ENCODE peak calls at places on chromosome 4, in four cellular contexts. One of them, this sample, is unnamed.

GRCh38 chr4:55183926-55184599 is 58.7 kb upstream of the KDR start:
- DNase-seq in GM12878: no peak
- DNase-seq in IMR-90: peak
- DNase-seq in K562: no peak
- DNase-seq in this sample: no peak

GRCh38 chr4:116361782-116362181 is 723.6 kb downstream of the TRAM1L1 start:
- DNase-seq in GM12878: no peak
- DNase-seq in IMR-90: no peak
- DNase-seq in K562: no peak
- DNase-seq in this sample: no peak

GRCh38 chr4:189502841-189503240 is 437.8 kb upstream of the FRG1 start:
- DNase-seq in GM12878: no peak
- DNase-seq in IMR-90: no peak
- DNase-seq in K562: no peak
- DNase-seq in this sample: no peak

GRCh38 chr4:102546635-102547034 is 45.5 kb downstream of the NFKB1 start:
- DNase-seq in GM12878: peak
- DNase-seq in IMR-90: no peak
- DNase-seq in K562: no peak
- DNase-seq in this sample: no peak

GRCh38 chr4:16858275-16858752 is 40.1 kb downstream of the LDB2 start:
- DNase-seq in GM12878: no peak
- DNase-seq in IMR-90: peak
- DNase-seq in K562: no peak
- DNase-seq in this sample: no peak

GRCh38 chr4:78653655-78654054 is 102.1 kb downstream of the ANXA3 start:
- DNase-seq in GM12878: no peak
- DNase-seq in IMR-90: peak
- DNase-seq in K562: peak
- DNase-seq in this sample: peak

GRCh38 chr4:20248155-20248558 is 3.5 kb upstream of the SLIT2 start:
- DNase-seq in GM12878: no peak
- DNase-seq in IMR-90: peak
- DNase-seq in K562: no peak
- DNase-seq in this sample: peak

GRCh38 chr4:47933798-47934197 is 19.4 kb upstream of the NFXL1 start:
- DNase-seq in GM12878: no peak
- DNase-seq in IMR-90: peak
- DNase-seq in K562: peak
- DNase-seq in this sample: peak

GRCh38 chr4:177263818-177264217 is 45.9 kb upstream of the NEIL3 start:
- DNase-seq in GM12878: no peak
- DNase-seq in IMR-90: no peak
- DNase-seq in K562: no peak
- DNase-seq in this sample: no peak

GRCh38 chr4:38069271-38069760 is 109.1 kb downstream of the PTTG2 start:
- DNase-seq in GM12878: no peak
- DNase-seq in IMR-90: peak
- DNase-seq in K562: peak
- DNase-seq in this sample: peak

GRCh38 chr4:109574443-109574850 is 14.4 kb downstream of the MCUB start:
- DNase-seq in GM12878: no peak
- DNase-seq in IMR-90: no peak
- DNase-seq in K562: no peak
- DNase-seq in this sample: peak

GRCh38 chr4:89000844-89001360 is 56.1 kb downstream of the FAM13A start:
- DNase-seq in GM12878: no peak
- DNase-seq in IMR-90: peak
- DNase-seq in K562: no peak
- DNase-seq in this sample: peak

GRCh38 chr4:8681391-8681790 is 88.8 kb downstream of the CPZ start:
- DNase-seq in GM12878: no peak
- DNase-seq in IMR-90: no peak
- DNase-seq in K562: no peak
- DNase-seq in this sample: no peak

GRCh38 chr4:34181311-34181808 is 2063.0 kb downstream of the ARAP2 start:
- DNase-seq in GM12878: no peak
- DNase-seq in IMR-90: peak
- DNase-seq in K562: no peak
- DNase-seq in this sample: no peak

GRCh38 chr4:155701827-155702226 is 35.2 kb downstream of the GUCY1A1 start:
- DNase-seq in GM12878: no peak
- DNase-seq in IMR-90: no peak
- DNase-seq in K562: no peak
- DNase-seq in this sample: no peak
- TF ChIP-seq POLR2A in GM12878: no peak
- TF ChIP-seq POLR2A in IMR-90: no peak
- TF ChIP-seq POLR2A in K562: no peak
- TF ChIP-seq POLR2A in this sample: no peak

DNA sequence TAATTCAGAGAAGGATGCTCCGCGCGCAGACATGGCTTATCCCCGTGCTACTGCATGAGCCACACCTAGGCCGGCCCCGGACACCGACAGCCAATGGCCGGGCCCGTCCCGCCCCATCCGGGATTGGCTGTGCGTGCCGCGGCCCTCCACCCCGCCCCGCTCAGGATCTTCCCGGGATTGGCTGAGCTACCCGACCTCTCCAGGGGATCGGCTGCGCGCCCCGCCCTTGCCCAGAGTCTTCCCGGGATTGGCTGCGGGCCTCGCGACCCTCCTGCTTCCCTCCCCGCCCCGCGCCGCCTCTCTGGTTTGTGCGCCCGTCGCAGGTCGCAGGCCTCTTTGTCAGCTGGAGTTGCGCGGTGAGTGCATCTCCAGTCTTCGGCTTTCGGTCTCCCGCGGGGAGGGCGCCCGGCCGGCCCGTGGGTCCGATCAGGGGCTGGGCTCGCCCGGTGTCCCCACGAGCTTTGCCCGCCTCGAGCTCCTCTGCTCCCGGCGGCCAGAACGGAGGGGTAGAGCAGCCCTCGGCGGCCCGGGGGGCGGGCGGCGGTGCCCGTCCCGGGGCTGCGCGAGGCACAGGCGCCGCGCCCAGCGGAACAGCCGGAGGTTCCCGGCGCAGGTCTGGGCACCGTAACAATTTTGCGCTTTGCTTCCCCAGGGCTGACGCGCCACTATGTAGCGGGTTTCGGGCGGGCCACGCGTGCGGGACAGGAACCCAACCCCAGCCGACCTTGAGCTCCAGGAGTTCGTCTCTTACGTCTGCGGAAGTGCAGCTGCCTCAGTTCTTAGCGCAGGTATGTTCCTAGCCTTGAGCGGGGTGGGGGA is 38.8 kb downstream of the ERVMER34-1 start:
- DNase-seq in GM12878: peak
- DNase-seq in IMR-90: peak
- DNase-seq in K562: peak
- DNase-seq in this sample: peak
- TF ChIP-seq POLR2A in GM12878: peak
- TF ChIP-seq POLR2A in IMR-90: peak
- TF ChIP-seq POLR2A in K562: peak
- TF ChIP-seq POLR2A in this sample: peak

DNA sequence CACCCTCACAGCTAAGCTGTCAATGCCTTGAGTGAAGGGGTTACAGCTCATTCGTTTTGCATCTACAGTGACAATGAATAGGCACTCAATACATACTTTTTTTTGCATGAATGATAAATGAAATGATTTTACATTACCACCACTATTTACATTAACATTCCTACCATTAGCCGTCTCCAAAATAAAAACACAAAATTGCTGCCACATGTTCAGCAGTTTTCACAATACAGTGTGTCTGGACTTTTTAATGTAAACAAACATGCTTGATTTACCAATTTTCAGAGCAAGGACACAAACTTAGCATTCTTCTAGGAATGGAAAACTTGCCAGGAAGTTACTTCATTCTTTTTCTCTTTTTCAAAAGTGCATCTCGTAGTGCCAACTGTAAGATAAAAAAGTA is 9.6 kb upstream of the NAAA start:
- DNase-seq in GM12878: no peak
- DNase-seq in IMR-90: peak
- DNase-seq in K562: no peak
- DNase-seq in this sample: no peak
- TF ChIP-seq POLR2A in GM12878: no peak
- TF ChIP-seq POLR2A in IMR-90: no peak
- TF ChIP-seq POLR2A in K562: no peak
- TF ChIP-seq POLR2A in this sample: no peak

GRCh38 chr4:40196724-40197281 is at the start of gene RHOH:
- DNase-seq in GM12878: no peak
- DNase-seq in IMR-90: no peak
- DNase-seq in K562: no peak
- DNase-seq in this sample: peak

GRCh38 chr4:40199999-40200880 is 3.4 kb downstream of the RHOH start:
- DNase-seq in GM12878: peak
- DNase-seq in IMR-90: peak
- DNase-seq in K562: no peak
- DNase-seq in this sample: peak

GRCh38 chr4:40196260-40196659 is 571 bp upstream of the RHOH start:
- DNase-seq in GM12878: no peak
- DNase-seq in IMR-90: no peak
- DNase-seq in K562: no peak
- DNase-seq in this sample: no peak

GRCh38 chr4:40199179-40199670 is 2.4 kb downstream of the RHOH start:
- DNase-seq in GM12878: no peak
- DNase-seq in IMR-90: no peak
- DNase-seq in K562: no peak
- DNase-seq in this sample: peak

DNA sequence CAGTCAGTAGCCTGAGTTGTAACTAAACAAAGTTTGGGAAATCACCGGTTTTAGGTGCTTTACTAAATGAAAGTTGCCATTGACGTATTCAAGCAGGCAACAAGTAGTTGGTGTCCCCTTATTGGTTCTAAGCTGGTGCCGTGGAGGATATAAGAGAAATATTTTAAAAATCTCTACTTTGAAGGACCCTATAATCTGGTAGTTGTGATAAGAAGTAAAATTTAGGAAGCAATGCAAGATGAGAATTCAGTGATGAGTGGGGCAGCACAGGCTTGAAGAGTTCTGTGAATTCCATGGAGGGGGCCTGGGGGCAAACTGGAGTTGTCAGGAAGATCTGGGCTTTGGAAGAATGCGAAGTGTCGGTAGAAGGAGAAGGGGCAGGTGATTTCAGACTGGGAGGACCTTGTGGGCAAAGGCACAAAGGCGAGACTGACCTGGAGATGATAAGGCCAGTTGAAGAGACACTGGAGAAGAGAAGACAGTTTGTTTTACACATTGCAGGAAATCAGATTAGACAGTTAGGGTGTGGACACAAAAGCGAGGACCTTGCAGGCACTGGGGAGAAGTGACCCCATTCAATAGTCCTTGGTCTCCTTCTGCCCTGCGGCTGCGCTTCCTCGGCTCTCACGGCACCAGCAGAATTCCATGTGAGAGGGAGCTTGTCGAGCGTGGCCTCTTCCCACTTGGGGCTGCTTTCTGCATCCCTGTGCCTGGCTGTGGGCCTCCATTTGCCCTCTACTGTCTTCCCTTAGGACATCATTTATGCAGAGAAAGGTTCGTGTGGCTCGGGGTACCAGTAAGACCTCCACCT is 1.3 kb downstream of the RHOH start:
- DNase-seq in GM12878: no peak
- DNase-seq in IMR-90: no peak
- DNase-seq in K562: peak
- DNase-seq in this sample: peak
- TF ChIP-seq POLR2A in GM12878: peak
- TF ChIP-seq POLR2A in IMR-90: no peak
- TF ChIP-seq POLR2A in K562: peak
- TF ChIP-seq POLR2A in this sample: peak

DNA sequence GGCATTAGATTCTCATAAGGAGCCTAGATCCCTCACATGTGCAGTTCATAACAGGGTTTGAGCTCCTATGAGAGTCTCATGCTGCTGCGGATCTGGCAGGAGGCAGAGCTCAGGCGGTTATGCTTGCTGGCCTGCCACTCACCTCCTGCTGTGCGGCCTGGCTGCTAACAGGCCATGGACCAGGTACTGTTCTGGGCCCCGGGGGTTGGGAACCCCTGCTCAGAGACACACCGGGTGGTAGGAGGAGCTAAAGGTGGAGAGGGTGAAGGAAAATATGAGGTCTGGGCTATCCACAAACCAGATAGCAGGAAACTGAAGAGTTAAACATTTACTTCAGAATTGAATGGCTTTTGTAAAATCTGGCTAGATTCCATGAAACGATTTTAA is 5.9 kb upstream of the F11 start:
- DNase-seq in GM12878: no peak
- DNase-seq in IMR-90: no peak
- DNase-seq in K562: no peak
- DNase-seq in this sample: no peak
- TF ChIP-seq POLR2A in GM12878: no peak
- TF ChIP-seq POLR2A in IMR-90: no peak
- TF ChIP-seq POLR2A in K562: no peak
- TF ChIP-seq POLR2A in this sample: no peak

GRCh38 chr4:153067376-153067775 is 131.3 kb downstream of the FHDC1 start:
- DNase-seq in GM12878: no peak
- DNase-seq in IMR-90: peak
- DNase-seq in K562: peak
- DNase-seq in this sample: peak
- TF ChIP-seq POLR2A in GM12878: no peak
- TF ChIP-seq POLR2A in IMR-90: no peak
- TF ChIP-seq POLR2A in K562: no peak
- TF ChIP-seq POLR2A in this sample: no peak